ENCODE peak calls at places on chromosomes 3 and 15, in five cellular contexts. K is upper lobe of left lung, C is tibial nerve, X is HepG2, L is esophagus muscularis mucosa. Z is an unnamed sample.

GRCh38 chr3:160941885-160942494 is 163.2 kb downstream of the B3GALNT1 start:
- DNase-seq in X (peak), K (peak), L (peak), C (peak), Z (peak)

GRCh38 chr3:41716391-41716910 is 245.5 kb downstream of the ULK4 start:
- DNase-seq in K (no peak), C (no peak), L (no peak), X (no peak), Z (no peak)

GRCh38 chr3:30689202-30689641 is 82.8 kb downstream of the TGFBR2 start:
- DNase-seq in L (no peak), K (no peak), C (no peak), X (no peak), Z (peak)

GRCh38 chr3:62098646-62099365 is 274.5 kb downstream of the FEZF2 start:
- DNase-seq in K (no peak), X (no peak), L (no peak), C (no peak), Z (no peak)

GRCh38 chr15:52069559-52069958 is 43.0 kb downstream of the BCL2L10 start:
- DNase-seq in C (no peak), K (no peak), X (peak), L (no peak), Z (peak)

GRCh38 chr15:51724673-51725072 is 12.8 kb downstream of the LYSMD2 start:
- DNase-seq in X (no peak), L (no peak), K (no peak), C (no peak), Z (no peak)

GRCh38 chr3:37967252-37967881 is 23.2 kb upstream of the VILL start:
- DNase-seq in K (peak), L (no peak), C (peak), X (peak), Z (peak)

GRCh38 chr3:185353823-185354614 is 8.9 kb upstream of the MAP3K13 start:
- DNase-seq in K (peak), C (peak), L (no peak), X (peak), Z (peak)

GRCh38 chr3:107432646-107433045 is 55.4 kb downstream of the CCDC54 start:
- DNase-seq in L (no peak), X (no peak), C (no peak), K (no peak), Z (no peak)

GRCh38 chr3:14518893-14519292 is 21.2 kb downstream of the GRIP2 start:
- DNase-seq in X (no peak), C (no peak), L (no peak), K (no peak), Z (no peak)

GRCh38 chr15:76340802-76341365 is 4.3 kb downstream of the ISL2 start:
- DNase-seq in L (no peak), C (no peak), X (no peak), K (no peak), Z (peak)

GRCh38 chr3:169661567-169662214 is 1.8 kb downstream of the MECOM start:
- DNase-seq in X (no peak), K (peak), L (no peak), C (no peak), Z (peak)

GRCh38 chr3:82423485-82423884 is 662.0 kb upstream of the GBE1 start:
- DNase-seq in X (no peak), C (no peak), L (no peak), K (no peak), Z (no peak)

GRCh38 chr15:67741313-67741712 is 84.0 kb upstream of the SKOR1 start:
- DNase-seq in L (no peak), X (no peak), K (no peak), C (no peak), Z (no peak)

GRCh38 chr15:63234479-63234878 is 42.9 kb upstream of the APH1B start:
- DNase-seq in C (peak), L (no peak), X (no peak), K (peak), Z (peak)

GRCh38 chr15:45496658-45497057 is 25.9 kb downstream of the SLC30A4 start:
- DNase-seq in L (no peak), K (no peak), C (no peak), X (no peak), Z (no peak)

GRCh38 chr15:39502048-39502447 is 78.8 kb upstream of the THBS1 start:
- DNase-seq in X (no peak), L (peak), C (no peak), K (no peak), Z (no peak)

GRCh38 chr3:195774917-195775316 is 36.8 kb downstream of the MUC4 start:
- DNase-seq in X (peak), K (peak), L (no peak), C (peak), Z (peak)

GRCh38 chr3:57983734-57984518 is 24.3 kb upstream of the FLNB start:
- DNase-seq in L (no peak), C (peak), X (peak), K (peak), Z (peak)

GRCh38 chr3:28799084-28799483 is 450.5 kb upstream of the AZI2 start:
- DNase-seq in L (no peak), X (no peak), K (no peak), C (no peak), Z (no peak)

GRCh38 chr15:41507820-41508290 is 5.8 kb downstream of the LTK start:
- DNase-seq in K (no peak), X (no peak), L (no peak), C (no peak), Z (peak)

GRCh38 chr3:22098000-22098399 is 347.0 kb upstream of the ZNF385D start:
- DNase-seq in C (no peak), L (no peak), K (no peak), X (no peak), Z (no peak)

GRCh38 chr3:129933471-129933870 is 40.0 kb upstream of the TMCC1 start:
- DNase-seq in K (no peak), C (no peak), L (no peak), X (no peak), Z (no peak)

GRCh38 chr15:101023501-101024110 is 104.4 kb downstream of the LRRK1 start:
- DNase-seq in K (no peak), X (no peak), C (no peak), L (peak), Z (peak)

GRCh38 chr15:78212546-78213424 is 21.6 kb downstream of the ACSBG1 start:
- DNase-seq in C (no peak), K (no peak), L (no peak), X (peak), Z (peak)

GRCh38 chr3:123926396-123926795 is 34.6 kb downstream of the CCDC14 start:
- DNase-seq in C (no peak), L (no peak), K (no peak), X (no peak), Z (no peak)
- H3K4me3 ChIP-seq in C (no peak), L (no peak), K (no peak), X (no peak), Z (no peak)

GRCh38 chr3:95341314-95341713 is 1278.5 kb downstream of the NSUN3 start:
- DNase-seq in K (no peak), C (no peak), X (peak), L (no peak), Z (peak)
- TF ChIP-seq EP300 in K (no peak), C (no peak), X (no peak), L (no peak), Z (no peak)

DNA sequence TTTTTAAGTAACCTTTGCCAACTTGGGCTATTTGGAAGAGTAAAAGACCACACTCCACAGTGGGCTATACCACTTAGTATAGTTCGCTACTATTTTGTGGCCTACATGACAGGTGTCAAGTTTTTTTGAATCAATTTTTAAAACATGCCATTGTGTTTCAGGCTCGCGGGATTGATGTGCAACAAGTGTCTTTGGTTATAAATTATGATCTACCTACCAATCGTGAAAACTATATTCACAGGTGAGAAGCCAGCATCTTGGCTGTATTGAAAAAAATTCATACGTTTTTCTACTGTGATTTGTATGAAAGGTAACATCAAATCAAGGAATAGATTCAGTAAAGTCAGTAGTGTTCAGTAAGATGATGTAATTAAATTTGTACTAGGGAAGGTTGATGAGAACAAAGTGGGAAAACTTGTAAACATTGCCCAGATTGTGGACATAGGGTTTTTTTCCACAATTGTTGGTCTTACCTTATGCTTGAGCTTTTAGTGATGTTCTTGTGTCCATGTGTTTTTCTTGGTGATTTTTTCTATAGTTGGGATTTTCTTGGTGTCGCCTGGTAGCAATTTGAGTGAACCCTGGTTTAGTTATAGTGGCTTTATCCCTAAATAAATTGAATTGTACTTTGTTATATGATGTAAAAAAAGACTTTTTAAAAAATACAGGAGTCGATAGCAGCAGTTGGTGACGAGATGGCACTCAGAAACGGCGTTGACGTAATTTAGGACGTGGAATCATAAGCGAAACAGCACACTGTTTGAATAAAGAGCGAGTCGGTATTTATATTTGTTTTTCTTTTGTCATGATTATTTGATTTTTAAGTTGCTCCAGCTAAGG is 4.5 kb downstream of the EIF4A2 start:
- DNase-seq in X (no peak), C (no peak), L (no peak), K (no peak), Z (no peak)
- H3K4me3 ChIP-seq in X (no peak), C (no peak), L (no peak), K (no peak), Z (no peak)

GRCh38 chr3:105158277-105158676 is 208.4 kb upstream of the ALCAM start:
- DNase-seq in X (no peak), L (no peak), K (no peak), C (no peak), Z (no peak)
- TF ChIP-seq EP300 in X (no peak), L (no peak), K (no peak), C (no peak), Z (no peak)

GRCh38 chr3:146164071-146164470 is 3.1 kb upstream of the PLOD2 start:
- DNase-seq in K (no peak), C (no peak), X (no peak), L (no peak), Z (no peak)

GRCh38 chr3:146164506-146164905 is 3.5 kb upstream of the PLOD2 start:
- DNase-seq in K (no peak), X (no peak), L (no peak), C (no peak), Z (no peak)

GRCh38 chr3:146165370-146165769 is 4.4 kb upstream of the PLOD2 start:
- DNase-seq in K (no peak), L (no peak), X (no peak), C (no peak), Z (no peak)

GRCh38 chr3:146165844-146166243 is 4.9 kb upstream of the PLOD2 start:
- DNase-seq in L (no peak), X (no peak), K (no peak), C (no peak), Z (no peak)

DNA sequence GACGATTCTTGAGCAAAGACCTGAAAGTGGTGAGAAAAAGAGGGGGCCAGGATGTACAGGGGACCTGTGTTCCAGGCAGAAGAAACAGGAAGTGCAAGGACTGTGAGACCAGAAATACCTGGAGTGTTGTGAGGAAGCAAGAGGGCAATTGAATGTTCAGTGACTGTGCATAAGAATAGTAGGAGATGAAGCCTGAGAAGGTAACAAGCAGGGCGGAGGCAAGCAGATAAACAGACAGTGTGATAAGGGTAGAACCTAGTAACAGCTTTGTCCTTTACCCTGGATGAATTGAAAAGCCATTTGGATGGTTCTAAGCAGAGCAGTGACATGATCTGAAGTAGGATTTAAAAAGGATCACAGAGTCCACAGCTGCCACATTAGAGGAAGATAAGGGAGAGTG is 4.0 kb upstream of the PLOD2 start:
- DNase-seq in K (no peak), C (no peak), X (no peak), L (no peak), Z (peak)
- H3K4me3 ChIP-seq in K (no peak), C (no peak), X (no peak), L (no peak), Z (no peak)

GRCh38 chr3:15797600-15798303 is at the start of gene ANKRD28:
- DNase-seq in X (peak), L (no peak), C (no peak), K (peak), Z (no peak)

GRCh38 chr3:15798533-15799245 is 910 bp upstream of the ANKRD28 start:
- DNase-seq in C (no peak), L (no peak), X (no peak), K (no peak), Z (no peak)

GRCh38 chr3:15800327-15800726 is 2.5 kb upstream of the ANKRD28 start:
- DNase-seq in X (no peak), K (no peak), L (no peak), C (no peak), Z (no peak)

GRCh38 chr3:15801298-15801697 is 3.5 kb upstream of the ANKRD28 start:
- DNase-seq in C (no peak), X (no peak), L (no peak), K (no peak), Z (no peak)

GRCh38 chr3:15800780-15801179 is 3.0 kb upstream of the ANKRD28 start:
- DNase-seq in X (no peak), L (no peak), K (no peak), C (no peak), Z (no peak)
- TF ChIP-seq EP300 in X (no peak), L (no peak), K (no peak), C (no peak), Z (no peak)

GRCh38 chr15:31306036-31306425 is 20.6 kb upstream of the KLF13 start:
- DNase-seq in X (no peak), L (peak), C (no peak), K (no peak), Z (no peak)

GRCh38 chr15:31305375-31305774 is 21.3 kb upstream of the KLF13 start:
- DNase-seq in L (peak), C (no peak), K (no peak), X (no peak), Z (no peak)

GRCh38 chr15:31308185-31308639 is 18.4 kb upstream of the KLF13 start:
- DNase-seq in X (no peak), K (no peak), C (no peak), L (peak), Z (no peak)

GRCh38 chr15:31306426-31307269 is 20.0 kb upstream of the KLF13 start:
- DNase-seq in L (peak), C (no peak), X (no peak), K (no peak), Z (no peak)

GRCh38 chr15:31307270-31308184 is 19.1 kb upstream of the KLF13 start:
- DNase-seq in C (no peak), K (no peak), X (no peak), L (peak), Z (no peak)
- H3K4me3 ChIP-seq in C (no peak), K (no peak), X (no peak), L (no peak), Z (no peak)

GRCh38 chr3:64215084-64215483 is 10.2 kb downstream of the PRICKLE2 start:
- DNase-seq in L (no peak), C (no peak), K (no peak), X (no peak), Z (no peak)

GRCh38 chr3:64214697-64215018 is 10.6 kb downstream of the PRICKLE2 start:
- DNase-seq in X (no peak), C (peak), L (peak), K (peak), Z (no peak)

GRCh38 chr3:64213224-64213893 is 11.9 kb downstream of the PRICKLE2 start:
- DNase-seq in C (no peak), L (peak), K (no peak), X (no peak), Z (no peak)

GRCh38 chr3:64215559-64215958 is 9.7 kb downstream of the PRICKLE2 start:
- DNase-seq in K (no peak), C (no peak), L (no peak), X (no peak), Z (no peak)

GRCh38 chr3:64214002-64214696 is 11.1 kb downstream of the PRICKLE2 start:
- DNase-seq in X (no peak), K (no peak), C (peak), L (peak), Z (peak)
- TF ChIP-seq EP300 in X (no peak), K (no peak), C (peak), L (no peak), Z (no peak)